ENCODE peak calls at places on chromosomes 3 and 15, in ten cellular contexts. B, T, D, L, F, W, C, H, X and N are unnamed samples.

GRCh38 chr3:14460342-14461005 is 58.1 kb downstream of the SLC6A6 start:
- DNase-seq in F (no peak), D (peak; percentile 87), C (no peak), L (peak; percentile 87), W (peak; percentile 76), H (peak; percentile 71), X (peak; percentile 13), T (no peak), B (peak; percentile 86), N (no peak)

GRCh38 chr3:82939491-82940097 is 1178.1 kb upstream of the GBE1 start:
- DNase-seq in X (no peak), T (no peak), D (no peak), C (no peak), F (peak; percentile 11), L (no peak), H (no peak), B (no peak), W (no peak), N (no peak)

GRCh38 chr15:63069616-63069952 is 27.0 kb downstream of the TPM1 start:
- DNase-seq in D (no peak), W (no peak), T (no peak), H (no peak), B (no peak), C (no peak), F (no peak), L (no peak), X (no peak), N (no peak)

GRCh38 chr3:33942483-33943150 is 144.2 kb downstream of the PDCD6IP start:
- DNase-seq in D (no peak), B (no peak), T (no peak), W (no peak), F (no peak), C (no peak), X (no peak), H (peak; percentile 16), L (peak; percentile 25), N (peak; percentile 13)

GRCh38 chr3:38151667-38152265 is 13.3 kb downstream of the MYD88 start:
- DNase-seq in F (no peak), X (no peak), L (no peak), T (no peak), C (no peak), H (no peak), B (no peak), W (no peak), D (no peak), N (peak; percentile 95)

GRCh38 chr3:104825116-104825515 is 541.6 kb upstream of the ALCAM start:
- DNase-seq in D (peak; percentile 13), L (peak; percentile 91), C (peak; percentile 77), X (no peak), B (no peak), T (peak; percentile 80), W (no peak), H (no peak), F (peak; percentile 71), N (no peak)

GRCh38 chr3:35648347-35648746 is 9.0 kb downstream of the ARPP21 start:
- DNase-seq in W (no peak), D (no peak), H (no peak), L (peak; percentile 59), C (no peak), T (no peak), B (no peak), F (no peak), X (no peak), N (no peak)

GRCh38 chr3:31275038-31275562 is 257.6 kb upstream of the STT3B start:
- DNase-seq in W (peak; percentile 38), D (peak; percentile 23), H (no peak), X (no peak), C (no peak), L (peak; percentile 86), F (no peak), T (no peak), B (no peak), N (no peak)

GRCh38 chr3:20054549-20054987 is 14.3 kb downstream of the KAT2B start:
- DNase-seq in B (no peak), T (peak; percentile 52), C (no peak), L (peak; percentile 74), W (peak; percentile 90), H (peak; percentile 32), F (no peak), D (no peak), X (no peak), N (peak; percentile 100)

GRCh38 chr3:78268716-78269668 is 1229.1 kb downstream of the ROBO2 start:
- DNase-seq in L (no peak), W (no peak), F (no peak), D (no peak), X (no peak), C (peak; percentile 24), H (no peak), T (no peak), B (peak; percentile 32), N (no peak)

GRCh38 chr3:4656059-4656458 is 162.9 kb downstream of the ITPR1 start:
- DNase-seq in W (peak; percentile 48), L (peak; percentile 91), B (peak; percentile 70), D (no peak), C (peak; percentile 80), H (peak; percentile 69), T (peak; percentile 28), F (peak; percentile 82), X (peak; percentile 49), N (no peak)

GRCh38 chr3:73681610-73682009 is 56.9 kb upstream of the PDZRN3 start:
- DNase-seq in D (peak; percentile 56), B (no peak), H (no peak), T (no peak), X (no peak), W (no peak), L (peak; percentile 30), C (no peak), F (no peak), N (no peak)

GRCh38 chr3:52038227-52038626 is 18.1 kb downstream of the DUSP7 start:
- DNase-seq in F (no peak), C (no peak), X (no peak), W (no peak), D (no peak), T (no peak), L (no peak), B (no peak), H (no peak), N (no peak)

GRCh38 chr15:54815546-54815945 is 381.2 kb downstream of the RSL24D1 start:
- DNase-seq in T (no peak), C (no peak), L (no peak), D (no peak), X (no peak), W (no peak), B (no peak), H (no peak), F (no peak), N (no peak)

GRCh38 chr3:150787741-150788370 is 24.9 kb upstream of the SIAH2 start:
- DNase-seq in T (peak; percentile 56), C (peak; percentile 73), B (peak; percentile 91), H (peak; percentile 93), W (peak; percentile 93), F (peak; percentile 85), X (peak; percentile 57), L (peak; percentile 81), D (no peak), N (no peak)

GRCh38 chr3:50617096-50617791 is at the start of gene MAPKAPK3:
- DNase-seq in X (no peak), B (peak; percentile 83), T (peak; percentile 58), L (no peak), C (peak; percentile 68), H (peak; percentile 27), W (peak; percentile 62), D (no peak), F (no peak), N (no peak)

GRCh38 chr15:40930430-40931299 is 1.5 kb downstream of the DLL4 start:
- DNase-seq in C (peak; percentile 77), W (peak; percentile 35), X (no peak), L (peak; percentile 36), B (peak; percentile 80), H (peak; percentile 41), D (no peak), F (peak; percentile 88), T (peak; percentile 60), N (no peak)

GRCh38 chr3:146218880-146219866 is 31.7 kb downstream of the PLSCR4 start:
- DNase-seq in F (no peak), T (peak; percentile 19), L (peak; percentile 64), C (no peak), D (no peak), B (no peak), H (peak; percentile 53), X (peak; percentile 23), W (peak; percentile 31), N (no peak)

GRCh38 chr3:101868534-101869464 is 19.5 kb downstream of the NFKBIZ start:
- DNase-seq in X (no peak), D (no peak), C (no peak), B (peak; percentile 63), W (no peak), T (no peak), F (no peak), H (no peak), L (peak; percentile 75), N (no peak)

GRCh38 chr3:8488877-8489865 is 12.5 kb upstream of the LMCD1 start:
- DNase-seq in W (no peak), F (no peak), D (no peak), B (no peak), C (no peak), X (peak; percentile 82), T (no peak), L (peak; percentile 10), H (no peak), N (no peak)

GRCh38 chr3:174125267-174125844 is 727.8 kb downstream of the NLGN1 start:
- DNase-seq in D (no peak), H (peak; percentile 15), X (peak; percentile 52), L (peak; percentile 49), W (no peak), C (peak; percentile 20), F (peak; percentile 32), T (peak; percentile 70), B (no peak), N (no peak)